ENCODE peak calls at places on chromosome 19, in six cellular contexts. G is aorta; V is left ventricle myocardium inferior; U is CD4-positive, alpha-beta memory T cell; S is stomach; L is pancreas. T is an unnamed sample.

GRCh38 chr19:11096210-11096841 is 7.1 kb downstream of the LDLR start:
- DNase-seq in G (peak), V (peak), U (peak), S (no peak), L (no peak), T (no peak)

GRCh38 chr19:57103573-57104277 is 16.1 kb upstream of the USP29 start:
- DNase-seq in G (peak), V (peak), U (peak), S (peak), L (no peak), T (peak)

GRCh38 chr19:39363909-39364457 is 21.8 kb downstream of the SAMD4B start:
- DNase-seq in G (no peak), V (peak), U (no peak), S (no peak), L (no peak), T (no peak)

GRCh38 chr19:39372047-39372802 is 18.7 kb downstream of the PAF1 start:
- DNase-seq in G (peak), V (peak), U (no peak), S (peak), L (no peak), T (peak)

GRCh38 chr19:37855098-37855497 is 51.3 kb downstream of the WDR87 start:
- DNase-seq in G (peak), V (peak), U (peak), S (no peak), L (peak), T (peak)

GRCh38 chr19:29576761-29577661 is 29.1 kb upstream of the POP4 start:
- DNase-seq in G (no peak), V (no peak), U (no peak), S (no peak), L (no peak), T (peak)

GRCh38 chr19:19749332-19750130 is 16.6 kb upstream of the ZNF14 start:
- DNase-seq in G (no peak), V (no peak), U (no peak), S (peak), L (no peak), T (peak)

GRCh38 chr19:41587101-41587837 is 11.3 kb downstream of the CEACAM21 start:
- DNase-seq in G (no peak), V (no peak), U (no peak), S (no peak), L (no peak), T (no peak)

GRCh38 chr19:860481-861098 is 1.1 kb downstream of the CFD start:
- DNase-seq in G (peak), V (peak), U (peak), S (peak), L (peak), T (peak)

GRCh38 chr19:1189419-1189818 is 15.4 kb upstream of the SBNO2 start:
- DNase-seq in G (no peak), V (no peak), U (no peak), S (no peak), L (no peak), T (no peak)

GRCh38 chr19:16076958-16077611 is 790 bp downstream of the TPM4 start:
- DNase-seq in G (peak), V (peak), U (no peak), S (peak), L (peak), T (peak)

GRCh38 chr19:38685666-38686529 is 38.4 kb downstream of the ACTN4 start:
- DNase-seq in G (no peak), V (no peak), U (no peak), S (no peak), L (no peak), T (no peak)

GRCh38 chr19:8343483-8343844 is 402 bp upstream of the KANK3 start:
- DNase-seq in G (no peak), V (no peak), U (no peak), S (no peak), L (no peak), T (no peak)

GRCh38 chr19:48540110-48540509 is 11.9 kb upstream of the SULT2B1 start:
- DNase-seq in G (no peak), V (no peak), U (no peak), S (no peak), L (peak), T (no peak)

GRCh38 chr19:2332341-2333026 is 4.0 kb downstream of the SPPL2B start:
- DNase-seq in G (no peak), V (peak), U (peak), S (no peak), L (peak), T (no peak)

GRCh38 chr19:14474827-14475226 is 327 bp downstream of the PTGER1 start:
- DNase-seq in G (no peak), V (no peak), U (no peak), S (no peak), L (peak), T (no peak)

GRCh38 chr19:4878491-4878968 is 11.1 kb upstream of the PLIN3 start:
- DNase-seq in G (peak), V (peak), U (no peak), S (no peak), L (peak), T (no peak)

GRCh38 chr19:53639471-53639870 is 7.7 kb downstream of the DPRX start:
- DNase-seq in G (no peak), V (no peak), U (no peak), S (no peak), L (no peak), T (no peak)

GRCh38 chr19:45791744-45792481 is 732 bp downstream of the DMWD start:
- DNase-seq in G (no peak), V (no peak), U (peak), S (no peak), L (no peak), T (no peak)

GRCh38 chr19:45443462-45444317 is 20.0 kb upstream of the ERCC1 start:
- DNase-seq in G (peak), V (peak), U (peak), S (peak), L (peak), T (peak)

GRCh38 chr19:28067882-28068281 is 1145.1 kb downstream of the UQCRFS1 start:
- DNase-seq in G (no peak), V (no peak), U (no peak), S (no peak), L (no peak), T (no peak)

GRCh38 chr19:35142531-35143230 is 374 bp upstream of the FXYD7 start:
- DNase-seq in G (no peak), V (peak), U (peak), S (peak), L (peak), T (no peak)

GRCh38 chr19:2345794-2346663 is 14.0 kb upstream of the TMPRSS9 start:
- DNase-seq in G (no peak), V (peak), U (no peak), S (peak), L (peak), T (no peak)

GRCh38 chr19:604355-604754 is 14.7 kb downstream of the HCN2 start:
- DNase-seq in G (no peak), V (no peak), U (no peak), S (no peak), L (peak), T (no peak)

GRCh38 chr19:42086188-42086736 is 10.3 kb downstream of the ZNF574 start:
- DNase-seq in G (peak), V (no peak), U (no peak), S (no peak), L (no peak), T (no peak)

GRCh38 chr19:14835011-14835410 is at the start of the genes OR7A5 and OR7C1:
- DNase-seq in G (no peak), V (no peak), U (no peak), S (no peak), L (no peak), T (peak)

GRCh38 chr19:40191836-40192646 is 815 bp downstream of the MAP3K10 start:
- DNase-seq in G (no peak), V (no peak), U (peak), S (no peak), L (peak), T (no peak)

GRCh38 chr19:16073988-16074387 is 2.3 kb upstream of the TPM4 start:
- DNase-seq in G (peak), V (no peak), U (peak), S (no peak), L (no peak), T (peak)

GRCh38 chr19:39502640-39503417 is 4.1 kb downstream of the DLL3 start:
- DNase-seq in G (peak), V (peak), U (peak), S (peak), L (no peak), T (no peak)

GRCh38 chr19:11247391-11247790 is 8.0 kb downstream of the ANGPTL8 start:
- DNase-seq in G (peak), V (peak), U (no peak), S (no peak), L (no peak), T (no peak)

GRCh38 chr19:10006335-10006708 is 4.0 kb downstream of the COL5A3 start:
- DNase-seq in G (no peak), V (peak), U (peak), S (no peak), L (no peak), T (no peak)

GRCh38 chr19:10005632-10006334 is 4.5 kb downstream of the COL5A3 start:
- DNase-seq in G (no peak), V (no peak), U (no peak), S (no peak), L (no peak), T (no peak)

GRCh38 chr19:10007366-10007765 is 2.9 kb downstream of the COL5A3 start:
- DNase-seq in G (peak), V (peak), U (no peak), S (no peak), L (no peak), T (no peak)

GRCh38 chr19:10007811-10008211 is 2.5 kb downstream of the COL5A3 start:
- DNase-seq in G (no peak), V (peak), U (no peak), S (no peak), L (no peak), T (no peak)

GRCh38 chr19:10006752-10007323 is 3.5 kb downstream of the COL5A3 start:
- DNase-seq in G (no peak), V (no peak), U (no peak), S (no peak), L (no peak), T (no peak)
- H3K27ac ChIP-seq in G (no peak), V (peak), U (no peak), S (peak), L (no peak), T (peak)

GRCh38 chr19:17947815-17948473 is 15.1 kb downstream of the CCDC124 start:
- DNase-seq in G (peak), V (peak), U (peak), S (peak), L (peak), T (peak)
- H3K27ac ChIP-seq in G (no peak), V (peak), U (peak), S (peak), L (no peak), T (peak)

GRCh38 chr19:55279773-55280643 is at the start of gene HSPBP1:
- DNase-seq in G (peak), V (peak), U (peak), S (peak), L (peak), T (peak)

GRCh38 chr19:55283548-55284393 is at the start of gene BRSK1:
- DNase-seq in G (peak), V (peak), U (peak), S (peak), L (no peak), T (no peak)

GRCh38 chr19:55285225-55285890 is 1.6 kb downstream of the BRSK1 start:
- DNase-seq in G (no peak), V (no peak), U (no peak), S (no peak), L (peak), T (no peak)

GRCh38 chr19:55287361-55288079 is 3.7 kb downstream of the BRSK1 start:
- DNase-seq in G (peak), V (no peak), U (no peak), S (no peak), L (no peak), T (no peak)

DNA sequence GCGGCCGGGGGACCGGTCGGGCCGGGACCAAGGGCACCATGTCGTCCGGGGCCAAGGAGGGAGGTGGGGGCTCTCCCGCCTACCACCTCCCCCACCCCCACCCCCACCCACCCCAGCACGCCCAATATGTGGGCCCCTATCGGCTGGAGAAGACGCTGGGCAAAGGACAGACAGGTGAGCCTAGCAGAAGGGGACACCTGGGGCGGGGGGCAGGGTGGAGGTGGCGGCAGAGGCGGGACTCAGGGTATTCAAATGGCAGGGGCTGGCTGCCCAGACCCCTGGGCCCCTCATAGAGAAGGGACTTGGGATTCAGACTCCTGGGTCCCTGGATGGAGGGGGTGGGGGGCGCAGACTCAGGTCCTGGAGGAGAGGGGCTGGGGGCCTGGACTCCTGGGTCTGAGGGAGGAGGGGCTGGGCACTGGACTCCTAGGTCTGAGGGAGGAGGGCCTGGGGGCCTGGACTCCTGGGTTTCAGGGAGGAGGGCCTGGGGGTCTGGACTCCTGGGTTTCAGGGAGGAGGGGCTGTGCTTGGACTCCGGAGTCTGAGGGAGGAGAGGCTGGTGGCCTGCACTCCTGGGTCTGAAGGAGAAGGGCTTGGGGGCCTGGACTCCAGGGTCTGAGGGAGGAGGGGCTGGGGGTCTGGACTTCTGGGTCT is 735 bp downstream of the BRSK1 start:
- DNase-seq in G (no peak), V (no peak), U (no peak), S (no peak), L (no peak), T (no peak)
- H3K27ac ChIP-seq in G (peak), V (peak), U (no peak), S (peak), L (no peak), T (peak)

DNA sequence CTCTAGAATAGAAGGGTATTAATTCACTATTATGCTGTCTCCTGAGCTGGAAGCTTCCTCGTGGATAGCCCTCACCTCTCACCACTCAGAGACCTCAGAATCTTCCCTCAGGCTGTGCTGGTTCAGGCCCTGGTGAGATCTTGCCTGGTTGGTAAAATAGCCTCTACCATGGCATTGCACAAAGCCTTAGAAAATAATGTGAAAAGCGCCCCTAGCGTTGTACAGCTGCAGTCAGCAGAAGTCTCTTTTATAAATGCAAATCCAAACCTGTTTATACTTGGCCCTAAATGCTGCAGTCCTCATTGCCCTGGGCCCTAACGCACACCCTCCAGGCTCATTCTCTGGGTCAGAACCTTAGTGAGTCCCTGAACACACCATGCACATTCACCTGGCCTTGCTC is 150.9 kb downstream of the KCTD15 start:
- DNase-seq in G (no peak), V (no peak), U (no peak), S (no peak), L (no peak), T (no peak)
- H3K27ac ChIP-seq in G (no peak), V (no peak), U (no peak), S (no peak), L (no peak), T (no peak)

GRCh38 chr19:6533000-6533328 is 2.1 kb downstream of the TNFSF9 start:
- DNase-seq in G (no peak), V (no peak), U (no peak), S (no peak), L (no peak), T (no peak)
- H3K27ac ChIP-seq in G (no peak), V (no peak), U (no peak), S (no peak), L (no peak), T (no peak)

DNA sequence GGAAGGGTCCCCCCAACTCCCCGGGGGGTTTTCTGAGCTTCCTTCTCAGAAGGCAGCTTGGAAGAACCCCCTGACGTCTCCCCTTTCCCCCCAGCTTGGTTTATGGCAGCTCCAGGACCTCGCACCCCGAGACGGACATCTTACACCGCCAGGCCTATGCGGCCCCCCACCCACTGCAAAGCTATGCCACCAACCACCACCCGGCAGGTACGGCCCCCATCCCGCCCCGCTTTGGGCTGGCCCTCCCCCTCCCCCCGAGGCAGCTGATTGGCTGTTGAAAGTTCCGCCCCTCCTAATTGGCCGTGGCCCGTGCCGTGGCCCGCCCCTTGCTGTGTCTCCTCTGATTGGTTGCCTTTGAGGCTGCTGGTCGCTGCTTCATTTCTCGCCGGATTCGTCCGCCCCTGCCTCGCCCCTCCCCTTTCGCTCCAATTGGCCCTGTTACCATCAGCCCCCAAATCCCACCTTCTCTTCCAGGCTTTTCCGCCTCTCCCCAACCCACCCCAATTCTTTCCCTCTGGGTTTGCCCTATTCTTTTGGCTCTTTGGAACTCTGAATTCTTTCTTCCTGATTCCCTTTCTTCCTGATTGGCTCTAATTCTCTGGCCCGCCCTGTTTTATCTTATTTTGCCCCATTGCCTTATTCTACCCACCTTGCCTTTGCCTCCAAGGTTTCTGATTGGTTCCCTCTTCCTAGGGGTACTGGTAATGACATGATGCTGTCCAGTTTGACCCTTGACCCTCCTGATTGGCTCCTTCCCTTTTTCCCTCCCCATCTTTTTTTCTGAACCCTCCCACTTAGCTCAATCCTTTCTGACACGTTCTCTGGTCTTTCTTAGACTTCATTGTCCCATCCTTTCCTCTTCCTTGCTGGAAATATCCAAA is 2.5 kb downstream of the PRR12 start:
- DNase-seq in G (peak), V (peak), U (peak), S (peak), L (peak), T (peak)
- H3K27ac ChIP-seq in G (peak), V (peak), U (peak), S (peak), L (peak), T (peak)

GRCh38 chr19:23310729-23311211 is 60.6 kb upstream of the ZNF724 start:
- DNase-seq in G (no peak), V (no peak), U (no peak), S (no peak), L (no peak), T (peak)
- H3K27ac ChIP-seq in G (no peak), V (no peak), U (no peak), S (no peak), L (no peak), T (peak)

GRCh38 chr19:21308778-21309177 is 20.4 kb downstream of the ZNF708 start:
- DNase-seq in G (no peak), V (no peak), U (no peak), S (no peak), L (no peak), T (no peak)

GRCh38 chr19:21317821-21318220 is 11.4 kb downstream of the ZNF708 start:
- DNase-seq in G (no peak), V (no peak), U (no peak), S (no peak), L (no peak), T (no peak)

DNA sequence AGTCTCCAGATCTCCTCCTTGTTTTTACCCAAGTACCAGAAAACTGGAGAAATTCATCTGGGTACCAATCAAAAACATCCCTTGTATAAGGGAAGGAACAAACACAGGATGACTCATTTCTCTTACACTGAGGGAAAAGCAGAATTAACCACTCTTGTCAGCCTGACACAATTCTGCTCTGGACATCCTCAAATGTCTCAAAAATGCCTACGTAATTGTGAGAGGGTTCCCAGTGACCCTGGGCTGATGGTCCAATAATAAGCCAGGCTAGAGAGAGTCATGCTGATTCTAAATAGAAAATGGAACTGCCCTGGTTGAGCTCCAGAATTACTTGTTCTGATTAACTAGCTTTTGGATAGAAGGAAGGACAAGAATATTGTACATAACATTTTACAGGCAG is 14.5 kb downstream of the ZNF708 start:
- DNase-seq in G (no peak), V (no peak), U (no peak), S (no peak), L (no peak), T (no peak)
- H3K27ac ChIP-seq in G (no peak), V (peak), U (no peak), S (peak), L (no peak), T (no peak)

GRCh38 chr19:21423057-21424041 is 26.4 kb downstream of the ZNF493 start:
- DNase-seq in G (no peak), V (no peak), U (no peak), S (no peak), L (no peak), T (no peak)

DNA sequence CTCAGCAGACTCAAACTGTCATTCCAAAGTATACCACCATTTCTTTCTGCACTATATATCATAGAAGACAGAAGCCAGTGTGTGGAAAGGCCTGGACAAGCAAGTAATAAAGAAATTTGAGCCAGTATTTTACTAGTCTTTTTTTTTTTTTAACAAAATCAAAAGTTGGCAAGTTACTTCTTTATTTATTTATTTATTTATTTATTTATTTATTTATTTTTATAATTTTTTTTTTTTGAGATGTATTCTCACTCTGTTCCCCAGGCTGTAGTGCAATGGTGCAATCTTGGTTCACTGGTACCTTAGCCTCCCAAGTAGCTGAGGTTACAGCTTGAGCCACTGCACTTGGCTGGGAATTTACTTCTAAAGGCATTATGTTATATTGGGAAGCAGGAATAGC is 25.3 kb downstream of the ZNF493 start:
- DNase-seq in G (no peak), V (no peak), U (no peak), S (no peak), L (no peak), T (no peak)
- H3K27ac ChIP-seq in G (no peak), V (no peak), U (no peak), S (no peak), L (no peak), T (no peak)

T was measured in breast epithelium.